ENCODE peak calls at places on chromosomes 13 and 19, in four cellular contexts. One of them, this sample, is unnamed.

GRCh38 chr19:5150331-5150901 is 181.5 kb downstream of the KDM4B start:
- DNase-seq in cardiac fibroblast: no peak
- DNase-seq in progenitor cell of endocrine pancreas: no peak
- DNase-seq in activated B cell treated with CpG ODN at 0.5 μM for 24 hours: no peak
- DNase-seq in this sample: no peak

GRCh38 chr13:75963318-75963717 is 327.2 kb downstream of the LMO7 start:
- DNase-seq in cardiac fibroblast: no peak
- DNase-seq in activated B cell treated with CpG ODN at 0.5 μM for 24 hours: no peak
- DNase-seq in progenitor cell of endocrine pancreas: no peak
- DNase-seq in this sample: no peak

GRCh38 chr19:48543121-48543710 is 8.8 kb upstream of the SULT2B1 start:
- DNase-seq in activated B cell treated with CpG ODN at 0.5 μM for 24 hours: no peak
- DNase-seq in cardiac fibroblast: peak; percentile 73
- DNase-seq in progenitor cell of endocrine pancreas: no peak
- DNase-seq in this sample: no peak

GRCh38 chr13:114005206-114005720 is 31.4 kb upstream of the C13orf46 start:
- DNase-seq in progenitor cell of endocrine pancreas: no peak
- DNase-seq in activated B cell treated with CpG ODN at 0.5 μM for 24 hours: peak; percentile 11
- DNase-seq in cardiac fibroblast: no peak
- DNase-seq in this sample: no peak

GRCh38 chr13:59776924-59777690 is 386.6 kb downstream of the DIAPH3 start:
- DNase-seq in progenitor cell of endocrine pancreas: no peak
- DNase-seq in activated B cell treated with CpG ODN at 0.5 μM for 24 hours: no peak
- DNase-seq in cardiac fibroblast: peak; percentile 91
- DNase-seq in this sample: no peak

GRCh38 chr19:39004403-39004802 is 27.9 kb downstream of the FBXO27 start:
- DNase-seq in activated B cell treated with CpG ODN at 0.5 μM for 24 hours: no peak
- DNase-seq in progenitor cell of endocrine pancreas: no peak
- DNase-seq in cardiac fibroblast: no peak
- DNase-seq in this sample: no peak

GRCh38 chr19:49200238-49200862 is 42.8 kb downstream of the TRPM4 start:
- DNase-seq in cardiac fibroblast: peak; percentile 25
- DNase-seq in activated B cell treated with CpG ODN at 0.5 μM for 24 hours: no peak
- DNase-seq in progenitor cell of endocrine pancreas: no peak
- DNase-seq in this sample: no peak

GRCh38 chr19:55594996-55595530 is 4.3 kb downstream of the FIZ1 start:
- DNase-seq in activated B cell treated with CpG ODN at 0.5 μM for 24 hours: no peak
- DNase-seq in progenitor cell of endocrine pancreas: no peak
- DNase-seq in cardiac fibroblast: no peak
- DNase-seq in this sample: no peak

GRCh38 chr13:71751074-71751473 is 115.9 kb downstream of the DACH1 start:
- DNase-seq in progenitor cell of endocrine pancreas: no peak
- DNase-seq in cardiac fibroblast: no peak
- DNase-seq in activated B cell treated with CpG ODN at 0.5 μM for 24 hours: no peak
- DNase-seq in this sample: no peak

GRCh38 chr13:51919531-51919930 is 57.8 kb downstream of the CCDC70 start:
- DNase-seq in cardiac fibroblast: no peak
- DNase-seq in activated B cell treated with CpG ODN at 0.5 μM for 24 hours: no peak
- DNase-seq in progenitor cell of endocrine pancreas: no peak
- DNase-seq in this sample: no peak

GRCh38 chr13:63408227-63409202 is 1992.9 kb upstream of the PCDH20 start:
- DNase-seq in activated B cell treated with CpG ODN at 0.5 μM for 24 hours: no peak
- DNase-seq in cardiac fibroblast: no peak
- DNase-seq in progenitor cell of endocrine pancreas: no peak
- DNase-seq in this sample: no peak

GRCh38 chr13:106369091-106369490 is 166.4 kb downstream of the EFNB2 start:
- DNase-seq in activated B cell treated with CpG ODN at 0.5 μM for 24 hours: no peak
- DNase-seq in progenitor cell of endocrine pancreas: no peak
- DNase-seq in cardiac fibroblast: no peak
- DNase-seq in this sample: no peak

GRCh38 chr19:34669305-34669704 is 7.7 kb downstream of the SCGB2B2 start:
- DNase-seq in progenitor cell of endocrine pancreas: no peak
- DNase-seq in activated B cell treated with CpG ODN at 0.5 μM for 24 hours: no peak
- DNase-seq in cardiac fibroblast: no peak
- DNase-seq in this sample: no peak

GRCh38 chr13:108957369-108958012 is 328.1 kb downstream of the MYO16 start:
- DNase-seq in activated B cell treated with CpG ODN at 0.5 μM for 24 hours: no peak
- DNase-seq in progenitor cell of endocrine pancreas: no peak
- DNase-seq in cardiac fibroblast: peak; percentile 91
- DNase-seq in this sample: no peak

GRCh38 chr13:95530178-95530577 is 22.3 kb upstream of the CLDN10 start:
- DNase-seq in cardiac fibroblast: peak; percentile 59
- DNase-seq in activated B cell treated with CpG ODN at 0.5 μM for 24 hours: no peak
- DNase-seq in progenitor cell of endocrine pancreas: no peak
- DNase-seq in this sample: no peak

GRCh38 chr19:8611890-8612806 is 1.6 kb upstream of the ADAMTS10 start:
- DNase-seq in cardiac fibroblast: peak; percentile 81
- DNase-seq in activated B cell treated with CpG ODN at 0.5 μM for 24 hours: no peak
- DNase-seq in progenitor cell of endocrine pancreas: no peak
- DNase-seq in this sample: no peak

GRCh38 chr19:57954996-57955395 is 7.5 kb upstream of the ZNF256 start:
- DNase-seq in cardiac fibroblast: no peak
- DNase-seq in activated B cell treated with CpG ODN at 0.5 μM for 24 hours: no peak
- DNase-seq in progenitor cell of endocrine pancreas: no peak
- DNase-seq in this sample: no peak

GRCh38 chr13:40485611-40486517 is 180.6 kb downstream of the FOXO1 start:
- DNase-seq in progenitor cell of endocrine pancreas: no peak
- DNase-seq in cardiac fibroblast: no peak
- DNase-seq in activated B cell treated with CpG ODN at 0.5 μM for 24 hours: no peak
- DNase-seq in this sample: peak; percentile 7

GRCh38 chr13:52447354-52447753 is 3.1 kb downstream of the VPS36 start:
- DNase-seq in progenitor cell of endocrine pancreas: no peak
- DNase-seq in cardiac fibroblast: no peak
- DNase-seq in activated B cell treated with CpG ODN at 0.5 μM for 24 hours: no peak
- DNase-seq in this sample: no peak

GRCh38 chr19:35120898-35121297 is 5.3 kb downstream of the FXYD3 start:
- DNase-seq in cardiac fibroblast: peak; percentile 28
- DNase-seq in activated B cell treated with CpG ODN at 0.5 μM for 24 hours: no peak
- DNase-seq in progenitor cell of endocrine pancreas: no peak
- DNase-seq in this sample: no peak

GRCh38 chr13:73857106-73857505 is 277.1 kb downstream of the KLF12 start:
- DNase-seq in progenitor cell of endocrine pancreas: no peak
- DNase-seq in cardiac fibroblast: peak; percentile 74
- DNase-seq in activated B cell treated with CpG ODN at 0.5 μM for 24 hours: no peak
- DNase-seq in this sample: no peak

GRCh38 chr13:26664942-26665341 is 95.6 kb downstream of the GPR12 start:
- DNase-seq in activated B cell treated with CpG ODN at 0.5 μM for 24 hours: no peak
- DNase-seq in cardiac fibroblast: no peak
- DNase-seq in progenitor cell of endocrine pancreas: no peak
- DNase-seq in this sample: no peak

GRCh38 chr13:105059786-105060185 is 1475.7 kb downstream of the EFNB2 start:
- DNase-seq in progenitor cell of endocrine pancreas: no peak
- DNase-seq in activated B cell treated with CpG ODN at 0.5 μM for 24 hours: no peak
- DNase-seq in cardiac fibroblast: no peak
- DNase-seq in this sample: no peak

GRCh38 chr19:30490760-30491159 is 118.6 kb downstream of the ZNF536 start:
- DNase-seq in progenitor cell of endocrine pancreas: no peak
- DNase-seq in activated B cell treated with CpG ODN at 0.5 μM for 24 hours: no peak
- DNase-seq in cardiac fibroblast: no peak
- DNase-seq in this sample: no peak

GRCh38 chr13:111153977-111154332 is 38.8 kb downstream of the ARHGEF7 start:
- DNase-seq in progenitor cell of endocrine pancreas: peak; percentile 44
- DNase-seq in activated B cell treated with CpG ODN at 0.5 μM for 24 hours: no peak
- DNase-seq in cardiac fibroblast: peak; percentile 52
- DNase-seq in this sample: no peak

GRCh38 chr13:92719868-92720267 is 506.7 kb upstream of the GPC6 start:
- DNase-seq in activated B cell treated with CpG ODN at 0.5 μM for 24 hours: no peak
- DNase-seq in progenitor cell of endocrine pancreas: no peak
- DNase-seq in cardiac fibroblast: no peak
- DNase-seq in this sample: no peak

GRCh38 chr19:46391296-46392251 is 21.8 kb downstream of the CCDC8 start:
- DNase-seq in activated B cell treated with CpG ODN at 0.5 μM for 24 hours: no peak
- DNase-seq in cardiac fibroblast: no peak
- DNase-seq in progenitor cell of endocrine pancreas: no peak
- DNase-seq in this sample: no peak

GRCh38 chr13:95403349-95404140 is 102.3 kb upstream of the ABCC4 start:
- DNase-seq in cardiac fibroblast: no peak
- DNase-seq in progenitor cell of endocrine pancreas: no peak
- DNase-seq in activated B cell treated with CpG ODN at 0.5 μM for 24 hours: no peak
- DNase-seq in this sample: no peak

GRCh38 chr13:99003851-99004471 is 26.1 kb upstream of the DOCK9 start:
- DNase-seq in progenitor cell of endocrine pancreas: no peak
- DNase-seq in cardiac fibroblast: no peak
- DNase-seq in activated B cell treated with CpG ODN at 0.5 μM for 24 hours: no peak
- DNase-seq in this sample: no peak

GRCh38 chr13:28357846-28358496 is 137.0 kb downstream of the FLT1 start:
- DNase-seq in cardiac fibroblast: no peak
- DNase-seq in activated B cell treated with CpG ODN at 0.5 μM for 24 hours: no peak
- DNase-seq in progenitor cell of endocrine pancreas: no peak
- DNase-seq in this sample: no peak

GRCh38 chr13:52851153-52851962 is 2.9 kb upstream of the PCDH8 start:
- DNase-seq in cardiac fibroblast: peak; percentile 11
- DNase-seq in activated B cell treated with CpG ODN at 0.5 μM for 24 hours: no peak
- DNase-seq in progenitor cell of endocrine pancreas: peak; percentile 29
- DNase-seq in this sample: peak; percentile 85

GRCh38 chr13:105538346-105538745 is 997.1 kb downstream of the EFNB2 start:
- DNase-seq in cardiac fibroblast: no peak
- DNase-seq in activated B cell treated with CpG ODN at 0.5 μM for 24 hours: no peak
- DNase-seq in progenitor cell of endocrine pancreas: no peak
- DNase-seq in this sample: no peak

GRCh38 chr19:6911523-6911922 is 24.1 kb downstream of the ADGRE1 start:
- DNase-seq in progenitor cell of endocrine pancreas: no peak
- DNase-seq in cardiac fibroblast: no peak
- DNase-seq in activated B cell treated with CpG ODN at 0.5 μM for 24 hours: no peak
- DNase-seq in this sample: no peak

GRCh38 chr19:7799640-7800355 is 30.2 kb upstream of the EVI5L start:
- DNase-seq in activated B cell treated with CpG ODN at 0.5 μM for 24 hours: peak; percentile 35
- DNase-seq in cardiac fibroblast: peak; percentile 87
- DNase-seq in progenitor cell of endocrine pancreas: peak; percentile 49
- DNase-seq in this sample: peak; percentile 35

GRCh38 chr19:5394907-5395505 is 54.4 kb upstream of the PTPRS start:
- DNase-seq in activated B cell treated with CpG ODN at 0.5 μM for 24 hours: no peak
- DNase-seq in progenitor cell of endocrine pancreas: no peak
- DNase-seq in cardiac fibroblast: no peak
- DNase-seq in this sample: no peak

GRCh38 chr19:16435238-16435911 is 36.4 kb downstream of the EPS15L1 start:
- DNase-seq in activated B cell treated with CpG ODN at 0.5 μM for 24 hours: no peak
- DNase-seq in cardiac fibroblast: peak; percentile 98
- DNase-seq in progenitor cell of endocrine pancreas: no peak
- DNase-seq in this sample: no peak

GRCh38 chr13:43787998-43788397 is 1.2 kb upstream of the ENOX1 start:
- DNase-seq in cardiac fibroblast: peak; percentile 84
- DNase-seq in activated B cell treated with CpG ODN at 0.5 μM for 24 hours: no peak
- DNase-seq in progenitor cell of endocrine pancreas: no peak
- DNase-seq in this sample: no peak
- TF ChIP-seq CTCF in cardiac fibroblast: peak; percentile 66
- TF ChIP-seq CTCF in activated B cell treated with CpG ODN at 0.5 μM for 24 hours: no peak
- TF ChIP-seq CTCF in progenitor cell of endocrine pancreas: no peak
- TF ChIP-seq CTCF in this sample: peak; percentile 22

DNA sequence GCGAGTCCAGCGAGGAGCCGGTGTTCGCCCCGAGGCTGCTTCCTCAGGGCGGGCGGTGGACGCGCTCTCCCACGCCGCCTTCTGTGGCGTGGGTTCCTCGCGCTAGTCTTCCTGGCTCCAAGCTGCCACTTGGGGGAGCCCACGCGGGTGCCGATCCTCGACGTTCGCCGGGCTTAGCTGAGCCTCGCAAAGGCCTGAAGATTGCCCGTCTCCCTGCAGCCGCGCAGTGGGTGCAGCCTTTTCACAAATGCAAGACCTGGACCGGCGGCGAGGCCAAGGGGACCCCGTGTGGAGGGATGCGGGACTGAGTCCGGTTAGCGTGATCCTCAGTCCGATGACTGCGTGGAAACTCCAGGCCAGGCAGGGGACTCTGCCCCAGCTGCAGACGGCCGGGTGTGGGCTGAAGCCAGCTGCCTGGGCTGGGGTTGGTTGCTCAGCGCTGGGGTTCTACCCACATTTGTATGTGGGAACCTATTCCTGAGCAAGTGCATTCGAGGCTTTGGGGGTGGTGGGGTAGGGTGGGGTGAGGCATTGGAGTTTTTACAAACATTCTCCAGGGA is 16.6 kb upstream of the LRP3 start:
- DNase-seq in progenitor cell of endocrine pancreas: peak; percentile 60
- DNase-seq in activated B cell treated with CpG ODN at 0.5 μM for 24 hours: no peak
- DNase-seq in cardiac fibroblast: no peak
- DNase-seq in this sample: no peak
- TF ChIP-seq CTCF in progenitor cell of endocrine pancreas: peak; percentile 56
- TF ChIP-seq CTCF in activated B cell treated with CpG ODN at 0.5 μM for 24 hours: no peak
- TF ChIP-seq CTCF in cardiac fibroblast: peak; percentile 47
- TF ChIP-seq CTCF in this sample: peak; percentile 38

GRCh38 chr19:12546903-12547302 is 4.4 kb downstream of the ZNF564 start:
- DNase-seq in progenitor cell of endocrine pancreas: no peak
- DNase-seq in cardiac fibroblast: no peak
- DNase-seq in activated B cell treated with CpG ODN at 0.5 μM for 24 hours: no peak
- DNase-seq in this sample: no peak

GRCh38 chr19:12555456-12555930 is 4.2 kb upstream of the ZNF564 start:
- DNase-seq in cardiac fibroblast: no peak
- DNase-seq in activated B cell treated with CpG ODN at 0.5 μM for 24 hours: no peak
- DNase-seq in progenitor cell of endocrine pancreas: no peak
- DNase-seq in this sample: no peak

GRCh38 chr19:12546068-12546467 is 5.2 kb downstream of the ZNF564 start:
- DNase-seq in progenitor cell of endocrine pancreas: no peak
- DNase-seq in activated B cell treated with CpG ODN at 0.5 μM for 24 hours: no peak
- DNase-seq in cardiac fibroblast: no peak
- DNase-seq in this sample: no peak

GRCh38 chr19:12545267-12545666 is 6.0 kb downstream of the ZNF564 start:
- DNase-seq in progenitor cell of endocrine pancreas: no peak
- DNase-seq in cardiac fibroblast: no peak
- DNase-seq in activated B cell treated with CpG ODN at 0.5 μM for 24 hours: no peak
- DNase-seq in this sample: no peak

DNA sequence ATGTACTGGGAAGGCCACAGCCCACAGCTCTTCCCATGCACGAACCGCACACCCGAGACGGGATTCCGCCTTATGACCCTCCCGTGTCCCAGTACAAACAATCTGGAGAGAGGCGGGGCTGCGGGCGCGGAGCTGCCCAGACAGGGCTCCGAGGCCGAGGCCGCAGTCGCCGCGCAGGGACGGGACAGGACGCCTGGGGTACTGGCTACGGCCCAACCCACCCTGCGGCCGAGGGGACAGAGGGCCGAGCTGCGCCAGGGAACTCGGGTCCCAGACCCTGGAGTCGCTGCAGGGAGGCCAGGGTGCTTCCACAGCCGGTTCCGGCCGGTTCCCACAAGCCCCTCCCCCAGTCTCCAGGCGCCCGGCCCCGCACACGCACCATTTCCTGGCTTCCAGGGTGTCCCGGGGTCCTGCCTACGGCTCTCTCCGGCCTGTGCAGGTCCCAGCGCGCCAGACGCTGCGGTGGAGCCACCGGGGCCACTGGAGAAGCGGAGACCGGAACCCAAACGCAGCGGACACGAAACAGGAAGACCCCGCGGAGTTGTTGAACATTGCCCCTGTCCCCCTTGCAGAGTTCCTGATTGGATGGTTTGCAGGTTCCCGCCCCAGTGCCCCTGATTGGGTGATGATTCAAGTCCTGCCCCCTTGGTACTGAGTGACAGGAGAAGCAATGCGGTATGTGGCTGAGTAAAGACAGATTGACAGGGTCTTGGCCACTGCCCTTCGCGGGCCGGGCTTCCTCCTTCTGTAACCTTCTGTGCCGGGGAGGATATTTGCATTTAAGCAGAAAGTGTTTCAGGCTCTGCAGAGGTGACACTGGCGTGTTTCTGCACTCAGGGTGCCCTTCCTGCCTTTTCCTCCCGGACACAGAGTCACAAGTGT is at the start of gene ZNF564:
- DNase-seq in cardiac fibroblast: peak; percentile 99
- DNase-seq in progenitor cell of endocrine pancreas: peak; percentile 88
- DNase-seq in activated B cell treated with CpG ODN at 0.5 μM for 24 hours: peak; percentile 81
- DNase-seq in this sample: peak; percentile 100
- TF ChIP-seq CTCF in cardiac fibroblast: no peak
- TF ChIP-seq CTCF in progenitor cell of endocrine pancreas: no peak
- TF ChIP-seq CTCF in activated B cell treated with CpG ODN at 0.5 μM for 24 hours: no peak
- TF ChIP-seq CTCF in this sample: no peak

GRCh38 chr13:19169991-19170390 is 11.6 kb downstream of the TUBA3C start:
- DNase-seq in activated B cell treated with CpG ODN at 0.5 μM for 24 hours: no peak
- DNase-seq in cardiac fibroblast: no peak
- DNase-seq in progenitor cell of endocrine pancreas: no peak
- DNase-seq in this sample: no peak
- TF ChIP-seq CTCF in activated B cell treated with CpG ODN at 0.5 μM for 24 hours: no peak
- TF ChIP-seq CTCF in cardiac fibroblast: no peak
- TF ChIP-seq CTCF in progenitor cell of endocrine pancreas: no peak
- TF ChIP-seq CTCF in this sample: no peak